ENCODE peak calls at places on chromosome 21, in six cellular contexts. C is transverse colon, I is A549, Y is endothelial cell of umbilical vein, L is Peyer's patch, N is spleen. D is an unnamed sample.
A peak's percentile ranks its signal among the peaks of the same experiment; 100 is the strongest.

GRCh38 chr21:35825954-35826353 is 234.4 kb downstream of the SETD4 start:
- DNase-seq in C (no peak), I (no peak), Y (no peak), L (no peak), N (no peak), D (no peak)

GRCh38 chr21:36708512-36709029 is 9.7 kb downstream of the SIM2 start:
- DNase-seq in C (no peak), I (no peak), Y (no peak), L (no peak), N (peak; percentile 51), D (no peak)

GRCh38 chr21:45440736-45441350 is 35.9 kb downstream of the COL18A1 start:
- DNase-seq in C (no peak), I (no peak), Y (no peak), L (no peak), N (peak; percentile 39), D (no peak)

GRCh38 chr21:27586326-27586725 is 619.4 kb upstream of the ADAMTS5 start:
- DNase-seq in C (no peak), I (no peak), Y (no peak), L (no peak), N (no peak), D (no peak)

GRCh38 chr21:45970674-45971486 is 10.7 kb upstream of the COL6A1 start:
- DNase-seq in C (peak; percentile 54), I (peak; percentile 57), Y (peak; percentile 36), L (no peak), N (peak; percentile 81), D (peak; percentile 80)

GRCh38 chr21:34112316-34113033 is 39.1 kb downstream of the MRPS6 start:
- DNase-seq in C (no peak), I (no peak), Y (no peak), L (no peak), N (no peak), D (no peak)

GRCh38 chr21:28099296-28099695 is 893.4 kb downstream of the LTN1 start:
- DNase-seq in C (no peak), I (no peak), Y (no peak), L (no peak), N (no peak), D (peak; percentile 36)

GRCh38 chr21:40688106-40688850 is 158.7 kb downstream of the DSCAM start:
- DNase-seq in C (no peak), I (no peak), Y (no peak), L (no peak), N (no peak), D (no peak)

GRCh38 chr21:36437745-36438128 is 42.2 kb downstream of the CLDN14 start:
- DNase-seq in C (no peak), I (no peak), Y (peak; percentile 74), L (no peak), N (no peak), D (no peak)

GRCh38 chr21:46253610-46254124 is 25.1 kb upstream of the LSS start:
- DNase-seq in C (no peak), I (no peak), Y (peak; percentile 7), L (no peak), N (no peak), D (no peak)

GRCh38 chr21:14833952-14834351 is 230.8 kb downstream of the NRIP1 start:
- DNase-seq in C (no peak), I (no peak), Y (no peak), L (no peak), N (no peak), D (no peak)

GRCh38 chr21:36517366-36518075 is 37.6 kb upstream of the CLDN14 start:
- DNase-seq in C (no peak), I (no peak), Y (no peak), L (no peak), N (no peak), D (no peak)

GRCh38 chr21:45517249-45518065 is 24.8 kb downstream of the SLC19A1 start:
- DNase-seq in C (no peak), I (no peak), Y (peak; percentile 15), L (no peak), N (peak; percentile 88), D (no peak)

GRCh38 chr21:37264808-37265207 is 2.3 kb downstream of the VPS26C start:
- DNase-seq in C (no peak), I (no peak), Y (no peak), L (no peak), N (no peak), D (no peak)

GRCh38 chr21:45822429-45823099 is 159.0 kb upstream of the COL6A1 start:
- DNase-seq in C (no peak), I (no peak), Y (no peak), L (no peak), N (no peak), D (no peak)

GRCh38 chr21:24110846-24111245 is 1496.4 kb downstream of the MRPL39 start:
- DNase-seq in C (no peak), I (no peak), Y (no peak), L (no peak), N (no peak), D (no peak)

GRCh38 chr21:34771512-34772028 is 102.8 kb downstream of the CLIC6 start:
- DNase-seq in C (no peak), I (peak; percentile 14), Y (peak; percentile 11), L (no peak), N (no peak), D (no peak)

GRCh38 chr21:34574581-34574980 is 40.3 kb downstream of the RCAN1 start:
- DNase-seq in C (no peak), I (no peak), Y (no peak), L (no peak), N (no peak), D (no peak)

GRCh38 chr21:40194181-40194580 is 326.9 kb downstream of the PCP4 start:
- DNase-seq in C (no peak), I (no peak), Y (no peak), L (no peak), N (no peak), D (no peak)

GRCh38 chr21:46551636-46552241 is 53.1 kb downstream of the S100B start:
- DNase-seq in C (no peak), I (no peak), Y (no peak), L (peak; percentile 44), N (peak; percentile 90), D (no peak)

GRCh38 chr21:24118738-24119470 is 1488.4 kb downstream of the MRPL39 start:
- DNase-seq in C (no peak), I (no peak), Y (no peak), L (no peak), N (no peak), D (no peak)

GRCh38 chr21:36722370-36723368 is 23.8 kb downstream of the SIM2 start:
- DNase-seq in C (no peak), I (no peak), Y (no peak), L (no peak), N (peak; percentile 40), D (no peak)

GRCh38 chr21:34073032-34073748 is at the start of the genes MRPS6 and SLC5A3:
- DNase-seq in C (peak; percentile 89), I (peak; percentile 13), Y (peak; percentile 81), L (peak; percentile 78), N (peak; percentile 95), D (peak; percentile 81)

GRCh38 chr21:34520769-34521508 is 8.9 kb upstream of the KCNE1 start:
- DNase-seq in C (no peak), I (no peak), Y (no peak), L (no peak), N (no peak), D (no peak)

GRCh38 chr21:35075546-35075945 is 26.4 kb upstream of the RUNX1 start:
- DNase-seq in C (no peak), I (no peak), Y (peak; percentile 42), L (no peak), N (no peak), D (no peak)

GRCh38 chr21:37055271-37055855 is 17.5 kb downstream of the PIGP start:
- DNase-seq in C (no peak), I (no peak), Y (no peak), L (no peak), N (no peak), D (no peak)

GRCh38 chr21:23968722-23969647 is 1638.3 kb downstream of the MRPL39 start:
- DNase-seq in C (peak; percentile 45), I (no peak), Y (peak; percentile 51), L (peak; percentile 80), N (peak; percentile 88), D (no peak)

GRCh38 chr21:27694667-27695066 is 727.8 kb upstream of the ADAMTS5 start:
- DNase-seq in C (no peak), I (no peak), Y (no peak), L (no peak), N (no peak), D (no peak)

GRCh38 chr21:16070207-16070651 is 340.4 kb downstream of the USP25 start:
- DNase-seq in C (no peak), I (no peak), Y (no peak), L (no peak), N (no peak), D (no peak)
- H3K4me1 ChIP-seq in C (no peaks in the 10 kb centered on the region), I (no peaks in the 10 kb centered on the region), Y (no peaks in the 10 kb centered on the region), L (no peaks in the 10 kb centered on the region), N (no peaks in the 10 kb centered on the region), D (no peaks in the 10 kb centered on the region)

DNA sequence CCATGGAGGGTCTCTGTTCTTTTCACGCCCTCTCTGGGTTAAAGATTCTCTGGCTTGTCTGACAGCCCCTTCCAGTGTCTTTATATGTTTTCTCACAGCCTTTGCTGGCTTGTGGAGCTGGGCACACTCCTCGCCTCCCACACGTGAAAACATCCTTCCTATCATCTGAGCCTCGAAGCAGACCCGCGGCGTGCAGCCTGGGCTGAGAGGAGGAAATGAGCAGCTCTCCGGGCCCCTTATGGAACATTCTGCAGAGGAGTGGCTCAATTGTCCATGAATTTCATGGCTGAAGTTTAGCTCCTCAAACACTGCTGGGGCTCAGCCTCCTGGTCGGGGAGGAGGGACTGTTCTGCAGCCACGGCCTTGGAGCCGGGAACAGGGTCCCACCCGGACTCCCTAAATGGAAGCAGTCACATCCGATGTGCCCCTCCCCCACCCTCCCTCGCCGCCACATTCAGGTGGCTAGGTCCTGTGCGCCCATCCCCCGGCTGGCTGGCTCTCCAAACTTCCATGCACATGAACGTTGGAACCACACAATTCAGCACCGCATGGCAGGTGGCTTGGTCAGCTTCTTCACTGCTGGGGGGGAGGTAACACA is 15.1 kb upstream of the PDE9A start:
- DNase-seq in C (no peak), I (no peak), Y (no peak), L (no peak), N (peak; percentile 55), D (no peak)
- H3K27ac ChIP-seq in C (no peak overlapping the region), I (no peak overlapping the region), Y (no peak overlapping the region), L (no peak overlapping the region), N (no peak overlapping the region), D (no peak overlapping the region)

DNA sequence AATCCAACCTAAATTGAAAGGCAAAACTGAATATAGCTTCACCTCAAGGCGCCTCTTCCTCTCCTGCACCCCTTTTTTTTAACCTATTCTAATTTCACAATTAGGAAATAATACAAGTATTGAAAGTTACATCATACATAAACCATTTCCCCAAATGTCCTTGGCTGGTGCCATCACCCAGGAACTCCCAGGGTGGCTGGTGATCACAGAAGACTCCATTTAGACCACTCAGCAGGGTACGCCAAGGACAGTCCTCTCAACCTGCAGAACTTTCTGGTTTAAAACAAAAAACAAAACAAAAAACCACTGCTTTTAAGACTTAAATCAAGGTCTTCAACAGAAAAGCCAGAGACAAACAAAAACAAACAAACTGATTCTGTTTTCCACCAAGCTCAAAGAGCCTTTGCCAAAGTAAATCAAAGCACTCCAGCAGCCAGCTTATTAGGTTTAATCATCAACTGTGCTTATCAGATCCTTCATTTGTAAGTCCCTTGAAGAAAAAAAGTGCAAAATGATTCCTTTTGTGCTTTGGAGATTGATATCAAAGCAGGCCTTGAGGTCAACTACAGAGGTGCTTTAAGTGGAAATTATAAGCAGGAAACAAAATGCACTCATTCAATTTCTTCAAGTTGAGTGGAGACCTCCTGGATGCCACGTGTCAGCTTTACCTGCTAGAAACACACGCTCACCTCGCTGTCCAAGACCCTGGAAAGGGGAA is 113.1 kb downstream of the ETS2 start:
- DNase-seq in C (peak; percentile 7), I (no peak), Y (no peak), L (no peak), N (no peak), D (no peak)
- TF ChIP-seq POLR2A in C (no peak), I (no peak), Y (no peak), L (no peak), N (no peak), D (no peak)

GRCh38 chr21:29313662-29314408 is 15.1 kb downstream of the BACH1 start:
- DNase-seq in C (no peak), I (no peak), Y (peak; percentile 55), L (no peak), N (no peak), D (no peak)
- H3K4me1 ChIP-seq in C (peaks cover 4% of the 10 kb centered on the region), I (peaks cover 29% of the 10 kb centered on the region), Y (peaks cover 19% of the 10 kb centered on the region), L (peaks cover 23% of the 10 kb centered on the region), N (peaks cover 5% of the 10 kb centered on the region), D (peaks cover 5% of the 10 kb centered on the region)